ENCODE peak calls at places on chromosome 16, in five cellular contexts. One of them, this sample, is unnamed.

GRCh38 chr16:8251298-8251697 is 339.0 kb downstream of the TMEM114 start:
- DNase-seq in WTC11: no peak
- DNase-seq in HepG2: no peak
- DNase-seq in GM12878: no peak
- DNase-seq in K562: no peak
- DNase-seq in this sample: no peak

GRCh38 chr16:29678691-29679267 is at the start of gene QPRT:
- DNase-seq in WTC11: peak; percentile 90
- DNase-seq in HepG2: peak; percentile 85
- DNase-seq in GM12878: no peak
- DNase-seq in K562: peak; percentile 87
- DNase-seq in this sample: peak; percentile 21

GRCh38 chr16:77780378-77780837 is 8.0 kb upstream of the VAT1L start:
- DNase-seq in WTC11: no peak
- DNase-seq in HepG2: peak; percentile 46
- DNase-seq in GM12878: no peak
- DNase-seq in K562: no peak
- DNase-seq in this sample: peak; percentile 27

GRCh38 chr16:9598731-9599083 is 507.3 kb downstream of the HAPSTR1 start:
- DNase-seq in WTC11: no peak
- DNase-seq in HepG2: no peak
- DNase-seq in GM12878: no peak
- DNase-seq in K562: no peak
- DNase-seq in this sample: no peak

GRCh38 chr16:51755039-51755501 is 604.0 kb upstream of the SALL1 start:
- DNase-seq in WTC11: peak; percentile 21
- DNase-seq in HepG2: no peak
- DNase-seq in GM12878: no peak
- DNase-seq in K562: no peak
- DNase-seq in this sample: no peak

GRCh38 chr16:54284319-54284930 is 2.2 kb downstream of the IRX3 start:
- DNase-seq in WTC11: peak; percentile 46
- DNase-seq in HepG2: no peak
- DNase-seq in GM12878: no peak
- DNase-seq in K562: no peak
- DNase-seq in this sample: no peak

GRCh38 chr16:85517780-85518179 is 95.3 kb upstream of the GSE1 start:
- DNase-seq in WTC11: no peak
- DNase-seq in HepG2: no peak
- DNase-seq in GM12878: no peak
- DNase-seq in K562: no peak
- DNase-seq in this sample: no peak

GRCh38 chr16:65838001-65838400 is 528.5 kb upstream of the CDH5 start:
- DNase-seq in WTC11: no peak
- DNase-seq in HepG2: no peak
- DNase-seq in GM12878: no peak
- DNase-seq in K562: no peak
- DNase-seq in this sample: no peak

GRCh38 chr16:11203111-11203623 is 52.8 kb downstream of the SOCS1 start:
- DNase-seq in WTC11: no peak
- DNase-seq in HepG2: no peak
- DNase-seq in GM12878: no peak
- DNase-seq in K562: no peak
- DNase-seq in this sample: no peak

GRCh38 chr16:87233928-87234327 is 83.3 kb downstream of the C16orf95 start:
- DNase-seq in WTC11: peak; percentile 34
- DNase-seq in HepG2: peak; percentile 23
- DNase-seq in GM12878: no peak
- DNase-seq in K562: peak; percentile 35
- DNase-seq in this sample: peak; percentile 36

GRCh38 chr16:28212532-28212873 is 738 bp upstream of the XPO6 start:
- DNase-seq in WTC11: no peak
- DNase-seq in HepG2: no peak
- DNase-seq in GM12878: no peak
- DNase-seq in K562: no peak
- DNase-seq in this sample: no peak

GRCh38 chr16:67299269-67299668 is 19.9 kb downstream of the PLEKHG4 start:
- DNase-seq in WTC11: no peak
- DNase-seq in HepG2: no peak
- DNase-seq in GM12878: no peak
- DNase-seq in K562: no peak
- DNase-seq in this sample: no peak

GRCh38 chr16:47058295-47059086 is 85.0 kb upstream of the DNAJA2 start:
- DNase-seq in WTC11: no peak
- DNase-seq in HepG2: peak; percentile 94
- DNase-seq in GM12878: no peak
- DNase-seq in K562: no peak
- DNase-seq in this sample: no peak

GRCh38 chr16:12906271-12906670 is 4.9 kb downstream of the SHISA9 start:
- DNase-seq in WTC11: no peak
- DNase-seq in HepG2: no peak
- DNase-seq in GM12878: no peak
- DNase-seq in K562: no peak
- DNase-seq in this sample: no peak

GRCh38 chr16:48576927-48577326 is 33.1 kb downstream of the N4BP1 start:
- DNase-seq in WTC11: no peak
- DNase-seq in HepG2: peak; percentile 48
- DNase-seq in GM12878: no peak
- DNase-seq in K562: no peak
- DNase-seq in this sample: peak; percentile 11

GRCh38 chr16:46947900-46948547 is 25.4 kb downstream of the DNAJA2 start:
- DNase-seq in WTC11: peak; percentile 24
- DNase-seq in HepG2: peak; percentile 71
- DNase-seq in GM12878: peak; percentile 32
- DNase-seq in K562: peak; percentile 49
- DNase-seq in this sample: peak; percentile 38

GRCh38 chr16:70430667-70431536 is 8.0 kb downstream of the ST3GAL2 start:
- DNase-seq in WTC11: no peak
- DNase-seq in HepG2: peak; percentile 48
- DNase-seq in GM12878: peak; percentile 99
- DNase-seq in K562: peak; percentile 75
- DNase-seq in this sample: no peak

GRCh38 chr16:25148568-25149215 is 37.1 kb downstream of the LCMT1 start:
- DNase-seq in WTC11: peak; percentile 31
- DNase-seq in HepG2: no peak
- DNase-seq in GM12878: no peak
- DNase-seq in K562: no peak
- DNase-seq in this sample: no peak

GRCh38 chr16:89332248-89333245 is 115.0 kb downstream of the ZNF778 start:
- DNase-seq in WTC11: peak; percentile 9
- DNase-seq in HepG2: no peak
- DNase-seq in GM12878: no peak
- DNase-seq in K562: no peak
- DNase-seq in this sample: no peak

GRCh38 chr16:86739808-86740207 is 161.5 kb downstream of the FOXL1 start:
- DNase-seq in WTC11: no peak
- DNase-seq in HepG2: no peak
- DNase-seq in GM12878: no peak
- DNase-seq in K562: no peak
- DNase-seq in this sample: no peak

GRCh38 chr16:12122202-12122601 is 145.7 kb downstream of the SNX29 start:
- DNase-seq in WTC11: no peak
- DNase-seq in HepG2: no peak
- DNase-seq in GM12878: no peak
- DNase-seq in K562: no peak
- DNase-seq in this sample: no peak

GRCh38 chr16:546909-547770 is 13.1 kb upstream of the PRR35 start:
- DNase-seq in WTC11: peak; percentile 88
- DNase-seq in HepG2: no peak
- DNase-seq in GM12878: no peak
- DNase-seq in K562: peak; percentile 59
- DNase-seq in this sample: no peak

GRCh38 chr16:14132696-14133048 is 61.6 kb downstream of the MRTFB start:
- DNase-seq in WTC11: no peak
- DNase-seq in HepG2: no peak
- DNase-seq in GM12878: no peak
- DNase-seq in K562: no peak
- DNase-seq in this sample: no peak

GRCh38 chr16:87356491-87356853 is 27.1 kb downstream of the FBXO31 start:
- DNase-seq in WTC11: no peak
- DNase-seq in HepG2: no peak
- DNase-seq in GM12878: no peak
- DNase-seq in K562: no peak
- DNase-seq in this sample: no peak

GRCh38 chr16:31130899-31131298 is 4.6 kb downstream of the PRSS8 start:
- DNase-seq in WTC11: peak; percentile 74
- DNase-seq in HepG2: no peak
- DNase-seq in GM12878: no peak
- DNase-seq in K562: no peak
- DNase-seq in this sample: no peak

GRCh38 chr16:23518435-23518891 is 8.2 kb upstream of the GGA2 start:
- DNase-seq in WTC11: no peak
- DNase-seq in HepG2: no peak
- DNase-seq in GM12878: no peak
- DNase-seq in K562: no peak
- DNase-seq in this sample: no peak

GRCh38 chr16:48608871-48609452 is 1.0 kb downstream of the N4BP1 start:
- DNase-seq in WTC11: no peak
- DNase-seq in HepG2: no peak
- DNase-seq in GM12878: no peak
- DNase-seq in K562: no peak
- DNase-seq in this sample: no peak

GRCh38 chr16:88009566-88010342 is 58.5 kb downstream of the BANP start:
- DNase-seq in WTC11: no peak
- DNase-seq in HepG2: no peak
- DNase-seq in GM12878: no peak
- DNase-seq in K562: no peak
- DNase-seq in this sample: no peak

GRCh38 chr16:79768594-79768993 is 168.1 kb upstream of the MAF start:
- DNase-seq in WTC11: no peak
- DNase-seq in HepG2: no peak
- DNase-seq in GM12878: no peak
- DNase-seq in K562: no peak
- DNase-seq in this sample: no peak

GRCh38 chr16:2512920-2513404 is 790 bp upstream of the ATP6V0C start:
- DNase-seq in WTC11: peak; percentile 62
- DNase-seq in HepG2: no peak
- DNase-seq in GM12878: no peak
- DNase-seq in K562: peak; percentile 44
- DNase-seq in this sample: no peak

GRCh38 chr16:17032332-17032731 is 438.4 kb downstream of the XYLT1 start:
- DNase-seq in WTC11: no peak
- DNase-seq in HepG2: no peak
- DNase-seq in GM12878: no peak
- DNase-seq in K562: no peak
- DNase-seq in this sample: peak; percentile 11

GRCh38 chr16:2520097-2520783 is at the start of gene AMDHD2:
- DNase-seq in WTC11: peak; percentile 86
- DNase-seq in HepG2: peak; percentile 68
- DNase-seq in GM12878: peak; percentile 34
- DNase-seq in K562: peak; percentile 81
- DNase-seq in this sample: peak; percentile 91

GRCh38 chr16:65069090-65069489 is 52.8 kb downstream of the CDH11 start:
- DNase-seq in WTC11: no peak
- DNase-seq in HepG2: no peak
- DNase-seq in GM12878: no peak
- DNase-seq in K562: no peak
- DNase-seq in this sample: no peak

GRCh38 chr16:88074041-88074440 is 122.8 kb downstream of the BANP start:
- DNase-seq in WTC11: no peak
- DNase-seq in HepG2: no peak
- DNase-seq in GM12878: no peak
- DNase-seq in K562: no peak
- DNase-seq in this sample: no peak

GRCh38 chr16:1472974-1473373 is 1.9 kb downstream of the CLCN7 start:
- DNase-seq in WTC11: no peak
- DNase-seq in HepG2: no peak
- DNase-seq in GM12878: no peak
- DNase-seq in K562: peak; percentile 62
- DNase-seq in this sample: no peak

GRCh38 chr16:50001144-50001543 is 23.9 kb upstream of the CNEP1R1 start:
- DNase-seq in WTC11: no peak
- DNase-seq in HepG2: no peak
- DNase-seq in GM12878: no peak
- DNase-seq in K562: no peak
- DNase-seq in this sample: no peak
- TF ChIP-seq MAX in WTC11: no peak
- TF ChIP-seq MAX in HepG2: no peak
- TF ChIP-seq MAX in GM12878: no peak
- TF ChIP-seq MAX in K562: no peak
- TF ChIP-seq MAX in this sample: no peak

GRCh38 chr16:71748226-71748625 is 23.7 kb upstream of the PHLPP2 start:
- DNase-seq in WTC11: no peak
- DNase-seq in HepG2: no peak
- DNase-seq in GM12878: no peak
- DNase-seq in K562: no peak
- DNase-seq in this sample: no peak

DNA sequence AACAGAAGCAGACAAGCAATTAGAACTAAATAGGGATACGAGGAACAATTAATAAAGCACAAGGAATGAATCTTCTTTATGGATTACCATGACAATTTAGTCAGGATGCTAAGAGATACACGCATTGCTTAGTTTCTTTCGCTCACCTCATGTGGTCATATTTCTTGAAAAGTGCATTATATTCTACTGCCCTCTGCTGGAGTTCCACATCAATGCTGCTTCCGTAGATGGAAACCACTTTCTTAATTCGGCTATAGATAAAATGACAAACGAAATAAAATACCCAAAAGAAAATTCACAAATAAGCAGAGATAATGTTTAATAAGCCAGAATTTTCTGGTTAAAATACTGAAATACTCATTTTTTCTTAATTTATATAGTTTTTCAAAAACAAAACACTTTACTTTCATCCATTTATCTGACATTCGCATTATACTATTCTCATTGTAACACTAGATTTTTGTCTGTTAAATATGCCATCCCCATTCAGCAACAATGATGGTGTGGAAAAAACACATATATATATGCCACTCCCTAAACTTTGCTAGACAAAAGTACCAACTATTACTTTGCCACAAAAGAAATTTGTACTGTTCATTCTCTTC is 22.0 kb upstream of the PHLPP2 start:
- DNase-seq in WTC11: no peak
- DNase-seq in HepG2: peak; percentile 51
- DNase-seq in GM12878: no peak
- DNase-seq in K562: peak; percentile 51
- DNase-seq in this sample: peak; percentile 69
- TF ChIP-seq ESRRA in WTC11: no peak
- TF ChIP-seq ESRRA in HepG2: no peak
- TF ChIP-seq ESRRA in GM12878: no peak
- TF ChIP-seq ESRRA in K562: no peak
- TF ChIP-seq ESRRA in this sample: no peak

GRCh38 chr16:61237804-61238485 is 798.3 kb downstream of the CDH8 start:
- DNase-seq in WTC11: no peak
- DNase-seq in HepG2: no peak
- DNase-seq in GM12878: no peak
- DNase-seq in K562: no peak
- DNase-seq in this sample: no peak
- TF ChIP-seq MAX in WTC11: no peak
- TF ChIP-seq MAX in HepG2: no peak
- TF ChIP-seq MAX in GM12878: no peak
- TF ChIP-seq MAX in K562: no peak
- TF ChIP-seq MAX in this sample: no peak

DNA sequence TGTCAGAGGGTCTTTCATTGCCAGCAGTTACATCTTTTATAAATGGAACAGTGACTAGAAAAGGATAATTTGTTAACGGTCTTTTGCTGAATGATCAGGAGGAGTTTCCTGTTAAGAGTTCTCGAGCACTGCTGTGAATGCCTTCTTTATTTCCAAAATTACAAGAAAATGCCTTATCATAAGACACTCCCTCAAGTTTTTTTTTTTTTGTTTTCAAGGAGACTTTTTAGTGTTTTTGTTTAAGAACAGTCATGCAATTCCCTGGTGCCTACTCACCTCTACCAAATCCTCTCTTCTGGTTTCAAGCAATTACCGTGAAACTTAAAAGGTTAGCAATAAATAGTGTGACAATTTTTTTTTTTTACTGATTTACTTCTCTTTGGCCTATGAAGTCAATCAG is 19.0 kb upstream of the VWA3A start:
- DNase-seq in WTC11: no peak
- DNase-seq in HepG2: no peak
- DNase-seq in GM12878: no peak
- DNase-seq in K562: no peak
- DNase-seq in this sample: no peak
- TF ChIP-seq ESRRA in WTC11: no peak
- TF ChIP-seq ESRRA in HepG2: no peak
- TF ChIP-seq ESRRA in GM12878: no peak
- TF ChIP-seq ESRRA in K562: no peak
- TF ChIP-seq ESRRA in this sample: no peak

This sample was measured in A549.